ENCODE peak calls at places on chromosomes 2 and 18, in six cellular contexts. One of them, this sample, is unnamed.

GRCh38 chr18:42192251-42193248 is 237.5 kb downstream of the PIK3C3 start:
- DNase-seq in HCT116: no peak
- DNase-seq in D721Med: no peak
- DNase-seq in H9: no peak
- DNase-seq in mammary epithelial cell: peak; percentile 91
- DNase-seq in HepG2: peak; percentile 85
- DNase-seq in this sample: no peak

GRCh38 chr2:21256006-21256405 is 132.2 kb downstream of the TDRD15 start:
- DNase-seq in HCT116: no peak
- DNase-seq in D721Med: no peak
- DNase-seq in H9: no peak
- DNase-seq in mammary epithelial cell: peak; percentile 81
- DNase-seq in HepG2: no peak
- DNase-seq in this sample: peak; percentile 51

GRCh38 chr2:95297088-95297487 is at the start of gene KCNIP3:
- DNase-seq in HCT116: no peak
- DNase-seq in D721Med: no peak
- DNase-seq in H9: peak; percentile 46
- DNase-seq in mammary epithelial cell: no peak
- DNase-seq in HepG2: no peak
- DNase-seq in this sample: no peak

GRCh38 chr2:238894950-238895298 is 47.0 kb downstream of the TWIST2 start:
- DNase-seq in HCT116: no peak
- DNase-seq in D721Med: no peak
- DNase-seq in H9: no peak
- DNase-seq in mammary epithelial cell: no peak
- DNase-seq in HepG2: no peak
- DNase-seq in this sample: no peak

GRCh38 chr18:79940814-79941472 is 10.5 kb downstream of the SLC66A2 start:
- DNase-seq in HCT116: no peak
- DNase-seq in D721Med: no peak
- DNase-seq in H9: peak; percentile 14
- DNase-seq in mammary epithelial cell: no peak
- DNase-seq in HepG2: no peak
- DNase-seq in this sample: no peak

GRCh38 chr18:10377956-10378355 is 76.5 kb upstream of the APCDD1 start:
- DNase-seq in HCT116: no peak
- DNase-seq in D721Med: no peak
- DNase-seq in H9: no peak
- DNase-seq in mammary epithelial cell: no peak
- DNase-seq in HepG2: no peak
- DNase-seq in this sample: no peak

GRCh38 chr2:213545964-213546363 is 261.7 kb downstream of the SPAG16 start:
- DNase-seq in HCT116: no peak
- DNase-seq in D721Med: no peak
- DNase-seq in H9: no peak
- DNase-seq in mammary epithelial cell: no peak
- DNase-seq in HepG2: no peak
- DNase-seq in this sample: no peak

GRCh38 chr2:100292022-100292580 is 30.2 kb downstream of the LONRF2 start:
- DNase-seq in HCT116: peak; percentile 90
- DNase-seq in D721Med: no peak
- DNase-seq in H9: peak; percentile 58
- DNase-seq in mammary epithelial cell: peak; percentile 95
- DNase-seq in HepG2: peak; percentile 14
- DNase-seq in this sample: peak; percentile 63

GRCh38 chr18:74990563-74991081 is 218.3 kb downstream of the PTGR3 start:
- DNase-seq in HCT116: no peak
- DNase-seq in D721Med: no peak
- DNase-seq in H9: no peak
- DNase-seq in mammary epithelial cell: no peak
- DNase-seq in HepG2: no peak
- DNase-seq in this sample: no peak

GRCh38 chr2:224036731-224037376 is 2.2 kb downstream of the SERPINE2 start:
- DNase-seq in HCT116: no peak
- DNase-seq in D721Med: no peak
- DNase-seq in H9: no peak
- DNase-seq in mammary epithelial cell: no peak
- DNase-seq in HepG2: no peak
- DNase-seq in this sample: no peak

GRCh38 chr2:38830546-38831159 is 45.1 kb downstream of the DHX57 start:
- DNase-seq in HCT116: no peak
- DNase-seq in D721Med: no peak
- DNase-seq in H9: no peak
- DNase-seq in mammary epithelial cell: no peak
- DNase-seq in HepG2: no peak
- DNase-seq in this sample: no peak

GRCh38 chr2:234661146-234661545 is 164.3 kb upstream of the ARL4C start:
- DNase-seq in HCT116: no peak
- DNase-seq in D721Med: no peak
- DNase-seq in H9: no peak
- DNase-seq in mammary epithelial cell: no peak
- DNase-seq in HepG2: no peak
- DNase-seq in this sample: no peak

GRCh38 chr2:79039944-79040343 is 14.4 kb downstream of the REG3G start:
- DNase-seq in HCT116: no peak
- DNase-seq in D721Med: no peak
- DNase-seq in H9: no peak
- DNase-seq in mammary epithelial cell: no peak
- DNase-seq in HepG2: no peak
- DNase-seq in this sample: no peak

GRCh38 chr2:79040967-79041582 is 15.6 kb downstream of the REG3G start:
- DNase-seq in HCT116: no peak
- DNase-seq in D721Med: peak; percentile 18
- DNase-seq in H9: no peak
- DNase-seq in mammary epithelial cell: no peak
- DNase-seq in HepG2: peak; percentile 15
- DNase-seq in this sample: no peak
- TF ChIP-seq CTCF in HCT116: no peak
- TF ChIP-seq CTCF in D721Med: peak; percentile 69
- TF ChIP-seq CTCF in H9: peak; percentile 83
- TF ChIP-seq CTCF in mammary epithelial cell: peak; percentile 10
- TF ChIP-seq CTCF in HepG2: peak; percentile 58
- TF ChIP-seq CTCF in this sample: no peak

GRCh38 chr2:216695401-216695821 is at the start of gene IGFBP5:
- DNase-seq in HCT116: no peak
- DNase-seq in D721Med: no peak
- DNase-seq in H9: peak; percentile 86
- DNase-seq in mammary epithelial cell: no peak
- DNase-seq in HepG2: no peak
- DNase-seq in this sample: peak; percentile 69
- TF ChIP-seq CTCF in HCT116: peak; percentile 17
- TF ChIP-seq CTCF in D721Med: no peak
- TF ChIP-seq CTCF in H9: peak; percentile 39
- TF ChIP-seq CTCF in mammary epithelial cell: peak; percentile 4
- TF ChIP-seq CTCF in HepG2: peak; percentile 16
- TF ChIP-seq CTCF in this sample: no peak

DNA sequence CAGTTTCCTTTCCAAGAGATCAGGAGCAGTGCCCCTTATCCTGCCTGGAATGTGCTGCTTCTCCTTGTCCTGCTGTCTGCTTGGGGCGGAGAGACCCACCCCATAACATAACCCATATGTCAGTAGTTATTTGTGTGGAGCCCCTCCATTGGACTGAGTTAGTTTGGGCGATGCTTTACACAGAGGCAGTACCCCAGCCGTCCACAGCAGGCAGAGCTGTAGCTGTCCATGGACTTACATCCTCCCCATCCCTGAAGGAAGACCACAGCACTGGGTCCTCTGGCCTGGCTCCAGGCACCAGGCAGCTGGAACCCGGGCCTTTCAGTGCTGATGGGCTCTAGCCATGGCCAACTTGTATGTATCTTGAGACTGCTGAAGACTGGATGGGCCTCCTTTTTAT is 20.3 kb downstream of the GKN2 start:
- DNase-seq in HCT116: no peak
- DNase-seq in D721Med: no peak
- DNase-seq in H9: no peak
- DNase-seq in mammary epithelial cell: no peak
- DNase-seq in HepG2: no peak
- DNase-seq in this sample: no peak
- TF ChIP-seq CTCF in HCT116: no peak
- TF ChIP-seq CTCF in D721Med: no peak
- TF ChIP-seq CTCF in H9: no peak
- TF ChIP-seq CTCF in mammary epithelial cell: no peak
- TF ChIP-seq CTCF in HepG2: no peak
- TF ChIP-seq CTCF in this sample: no peak

GRCh38 chr18:24446453-24446852 is 14.0 kb upstream of the HRH4 start:
- DNase-seq in HCT116: no peak
- DNase-seq in D721Med: no peak
- DNase-seq in H9: no peak
- DNase-seq in mammary epithelial cell: no peak
- DNase-seq in HepG2: no peak
- DNase-seq in this sample: no peak

GRCh38 chr18:24443870-24444269 is 16.6 kb upstream of the HRH4 start:
- DNase-seq in HCT116: no peak
- DNase-seq in D721Med: no peak
- DNase-seq in H9: no peak
- DNase-seq in mammary epithelial cell: no peak
- DNase-seq in HepG2: no peak
- DNase-seq in this sample: no peak

GRCh38 chr18:24447961-24448360 is 12.5 kb upstream of the HRH4 start:
- DNase-seq in HCT116: no peak
- DNase-seq in D721Med: no peak
- DNase-seq in H9: no peak
- DNase-seq in mammary epithelial cell: no peak
- DNase-seq in HepG2: no peak
- DNase-seq in this sample: no peak

DNA sequence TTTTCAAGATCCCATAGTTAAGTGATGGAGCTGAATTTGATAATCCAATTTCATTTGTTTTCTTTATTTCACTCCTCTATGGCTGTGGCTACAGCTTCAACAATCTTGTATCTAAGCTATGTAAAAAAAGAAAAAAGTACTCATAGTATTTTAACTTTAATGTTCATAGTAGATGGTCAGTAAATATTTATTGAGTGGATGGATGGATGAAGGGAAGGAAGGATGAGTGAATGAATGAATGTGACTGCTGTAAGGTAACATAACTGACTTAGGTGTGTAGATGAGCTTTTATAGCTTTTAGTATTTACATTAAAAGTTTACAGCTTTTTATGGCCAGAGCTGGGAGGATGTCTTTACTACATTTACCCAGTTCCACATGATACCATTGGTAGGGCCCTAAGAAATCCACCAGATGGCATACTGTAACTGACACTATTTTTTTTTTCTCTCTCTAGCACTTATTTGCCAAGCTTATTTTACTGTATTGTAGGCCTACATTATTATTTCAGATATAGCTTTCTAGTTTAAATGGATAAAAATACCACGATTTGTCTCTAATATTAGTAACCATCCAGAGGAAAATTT is 13.4 kb upstream of the HRH4 start:
- DNase-seq in HCT116: no peak
- DNase-seq in D721Med: no peak
- DNase-seq in H9: no peak
- DNase-seq in mammary epithelial cell: no peak
- DNase-seq in HepG2: no peak
- DNase-seq in this sample: no peak
- TF ChIP-seq CTCF in HCT116: peak; percentile 33
- TF ChIP-seq CTCF in D721Med: peak; percentile 23
- TF ChIP-seq CTCF in H9: peak; percentile 55
- TF ChIP-seq CTCF in mammary epithelial cell: peak; percentile 30
- TF ChIP-seq CTCF in HepG2: no peak
- TF ChIP-seq CTCF in this sample: no peak

GRCh38 chr2:31299547-31299946 is 65.6 kb downstream of the EHD3 start:
- DNase-seq in HCT116: no peak
- DNase-seq in D721Med: no peak
- DNase-seq in H9: no peak
- DNase-seq in mammary epithelial cell: no peak
- DNase-seq in HepG2: no peak
- DNase-seq in this sample: no peak

GRCh38 chr2:31297751-31298150 is 63.8 kb downstream of the EHD3 start:
- DNase-seq in HCT116: no peak
- DNase-seq in D721Med: no peak
- DNase-seq in H9: no peak
- DNase-seq in mammary epithelial cell: peak; percentile 65
- DNase-seq in HepG2: no peak
- DNase-seq in this sample: no peak

GRCh38 chr2:31294230-31294629 is 60.3 kb downstream of the EHD3 start:
- DNase-seq in HCT116: no peak
- DNase-seq in D721Med: no peak
- DNase-seq in H9: no peak
- DNase-seq in mammary epithelial cell: peak; percentile 70
- DNase-seq in HepG2: no peak
- DNase-seq in this sample: no peak

GRCh38 chr2:31300309-31300708 is 66.4 kb downstream of the EHD3 start:
- DNase-seq in HCT116: no peak
- DNase-seq in D721Med: no peak
- DNase-seq in H9: no peak
- DNase-seq in mammary epithelial cell: no peak
- DNase-seq in HepG2: no peak
- DNase-seq in this sample: no peak

GRCh38 chr2:31296641-31297287 is 62.8 kb downstream of the EHD3 start:
- DNase-seq in HCT116: no peak
- DNase-seq in D721Med: no peak
- DNase-seq in H9: no peak
- DNase-seq in mammary epithelial cell: no peak
- DNase-seq in HepG2: no peak
- DNase-seq in this sample: no peak
- TF ChIP-seq CTCF in HCT116: no peak
- TF ChIP-seq CTCF in D721Med: no peak
- TF ChIP-seq CTCF in H9: no peak
- TF ChIP-seq CTCF in mammary epithelial cell: no peak
- TF ChIP-seq CTCF in HepG2: no peak
- TF ChIP-seq CTCF in this sample: no peak

GRCh38 chr2:109448946-109449788 is 164.6 kb downstream of the SEPTIN10 start:
- DNase-seq in HCT116: peak; percentile 8
- DNase-seq in D721Med: no peak
- DNase-seq in H9: no peak
- DNase-seq in mammary epithelial cell: peak; percentile 36
- DNase-seq in HepG2: no peak
- DNase-seq in this sample: peak; percentile 13
- TF ChIP-seq CTCF in HCT116: peak; percentile 12
- TF ChIP-seq CTCF in D721Med: peak; percentile 14
- TF ChIP-seq CTCF in H9: no peak
- TF ChIP-seq CTCF in mammary epithelial cell: peak; percentile 39
- TF ChIP-seq CTCF in HepG2: peak; percentile 11
- TF ChIP-seq CTCF in this sample: no peak

GRCh38 chr2:218230882-218231281 is 13.9 kb downstream of the ARPC2 start:
- DNase-seq in HCT116: no peak
- DNase-seq in D721Med: no peak
- DNase-seq in H9: no peak
- DNase-seq in mammary epithelial cell: peak; percentile 48
- DNase-seq in HepG2: peak; percentile 70
- DNase-seq in this sample: peak; percentile 76
- TF ChIP-seq CTCF in HCT116: peak; percentile 50
- TF ChIP-seq CTCF in D721Med: no peak
- TF ChIP-seq CTCF in H9: peak; percentile 51
- TF ChIP-seq CTCF in mammary epithelial cell: peak; percentile 34
- TF ChIP-seq CTCF in HepG2: peak; percentile 26
- TF ChIP-seq CTCF in this sample: peak; percentile 51

This sample was measured in Calu3.